ENCODE peak calls at places on chromosomes 7 and 10, in five cellular contexts. W, E, R, H and B are unnamed samples.

GRCh38 chr7:136326045-136326610 is 349.0 kb upstream of the MTPN start:
- DNase-seq in W (no peak), E (no peak), R (no peak), H (no peak), B (no peak)

GRCh38 chr10:119087271-119087897 is 6.8 kb upstream of the EIF3A start:
- DNase-seq in W (no peak), E (no peak), R (no peak), H (no peak), B (no peak)

GRCh38 chr7:158111556-158111880 is 476.1 kb downstream of the PTPRN2 start:
- DNase-seq in W (no peak), E (no peak), R (no peak), H (no peak), B (no peak)

GRCh38 chr7:2109936-2110585 is 122.7 kb downstream of the MAD1L1 start:
- DNase-seq in W (no peak), E (no peak), R (peak), H (peak), B (peak)

GRCh38 chr10:19937989-19938388 is 121.8 kb downstream of the PLXDC2 start:
- DNase-seq in W (no peak), E (no peak), R (no peak), H (no peak), B (no peak)

GRCh38 chr10:20988357-20988983 is 91.4 kb upstream of the NEBL start:
- DNase-seq in W (no peak), E (no peak), R (no peak), H (no peak), B (no peak)

GRCh38 chr10:70381491-70382421 is 669 bp downstream of the LRRC20 start:
- DNase-seq in W (peak), E (peak), R (no peak), H (peak), B (no peak)

GRCh38 chr7:69605070-69605469 is 6.8 kb downstream of the AUTS2 start:
- DNase-seq in W (no peak), E (no peak), R (no peak), H (no peak), B (peak)

GRCh38 chr7:17623546-17624185 is 316.6 kb downstream of the SNX13 start:
- DNase-seq in W (no peak), E (no peak), R (peak), H (no peak), B (no peak)

GRCh38 chr7:158394936-158395335 is 192.7 kb downstream of the PTPRN2 start:
- DNase-seq in W (peak), E (peak), R (no peak), H (no peak), B (no peak)

GRCh38 chr10:132897516-132898381 is 44.6 kb downstream of the CFAP46 start:
- DNase-seq in W (no peak), E (no peak), R (no peak), H (no peak), B (no peak)

GRCh38 chr10:119080521-119081259 is at the start of gene EIF3A:
- DNase-seq in W (peak), E (peak), R (peak), H (peak), B (peak)

GRCh38 chr10:121669010-121669366 is 70.7 kb upstream of the FGFR2 start:
- DNase-seq in W (no peak), E (no peak), R (no peak), H (no peak), B (no peak)

GRCh38 chr10:8731415-8732110 is 677.1 kb downstream of the GATA3 start:
- DNase-seq in W (no peak), E (no peak), R (no peak), H (no peak), B (no peak)

GRCh38 chr10:132142396-132143161 is 44.2 kb upstream of the DPYSL4 start:
- DNase-seq in W (peak), E (peak), R (no peak), H (no peak), B (peak)

GRCh38 chr10:110524864-110525242 is 27.1 kb downstream of the DUSP5 start:
- DNase-seq in W (no peak), E (no peak), R (no peak), H (no peak), B (no peak)

GRCh38 chr7:122764902-122765301 is 62.2 kb upstream of the RNF148 start:
- DNase-seq in W (no peak), E (no peak), R (no peak), H (no peak), B (no peak)

GRCh38 chr10:6918305-6918704 is 338.2 kb upstream of the PRKCQ start:
- DNase-seq in W (peak), E (no peak), R (no peak), H (no peak), B (no peak)

GRCh38 chr10:52308251-52309031 is 5.6 kb upstream of the DKK1 start:
- DNase-seq in W (peak), E (peak), R (peak), H (peak), B (peak)

GRCh38 chr7:77696643-77697534 is 630 bp downstream of the RSBN1L start:
- DNase-seq in W (peak), E (peak), R (peak), H (peak), B (peak)

GRCh38 chr10:75788394-75789205 is 357.2 kb downstream of the LRMDA start:
- DNase-seq in W (no peak), E (no peak), R (no peak), H (peak), B (no peak)

GRCh38 chr10:132690401-132690800 is 95.5 kb downstream of the NKX6-2 start:
- DNase-seq in W (no peak), E (no peak), R (no peak), H (no peak), B (no peak)

GRCh38 chr10:37146443-37146842 is 21.0 kb downstream of the ANKRD30A start:
- DNase-seq in W (no peak), E (no peak), R (no peak), H (no peak), B (no peak)

GRCh38 chr10:93573051-93573909 is 6.8 kb downstream of the FFAR4 start:
- DNase-seq in W (no peak), E (no peak), R (no peak), H (no peak), B (no peak)